ENCODE peak calls at places on chromosome 7, in seven cellular contexts. X is endodermal cell, M is tibial artery, T is psoas muscle, N is endothelial cell, F is GM12865, J is BJ. P is an unnamed sample.
A peak's percentile ranks its signal among the peaks of the same experiment; 100 is the strongest.

GRCh38 chr7:132453825-132454224 is 122.4 kb downstream of the PLXNA4 start:
- DNase-seq in J (no peak), T (no peak), X (no peak), M (no peak), F (no peak), N (no peak), P (no peak)

GRCh38 chr7:32070406-32071360 is at the start of gene PDE1C:
- DNase-seq in N (peak; percentile 37), J (no peak), F (no peak), T (no peak), M (no peak), X (peak; percentile 80), P (no peak)

GRCh38 chr7:111137296-111138195 is 46.6 kb downstream of the LRRN3 start:
- DNase-seq in J (no peak), T (no peak), M (peak; percentile 20), N (no peak), X (no peak), F (peak; percentile 48), P (no peak)

GRCh38 chr7:82697897-82698296 is 254.3 kb upstream of the CACNA2D1 start:
- DNase-seq in J (peak; percentile 52), N (no peak), M (no peak), X (no peak), F (no peak), T (no peak), P (peak; percentile 62)

GRCh38 chr7:153022796-153023592 is 263.4 kb downstream of the ACTR3B start:
- DNase-seq in T (no peak), N (no peak), M (no peak), J (no peak), X (peak; percentile 52), F (no peak), P (no peak)

GRCh38 chr7:126940723-126941307 is 311.9 kb downstream of the GRM8 start:
- DNase-seq in N (no peak), T (no peak), J (no peak), F (no peak), X (no peak), M (no peak), P (no peak)

GRCh38 chr7:20310963-20311742 is 19.5 kb upstream of the ITGB8 start:
- DNase-seq in X (no peak), M (no peak), F (peak; percentile 78), T (no peak), N (no peak), J (peak; percentile 22), P (no peak)

GRCh38 chr7:50141854-50142253 is 48.8 kb upstream of the ZPBP start:
- DNase-seq in T (no peak), M (no peak), N (no peak), F (no peak), J (no peak), X (no peak), P (no peak)

GRCh38 chr7:13282377-13282980 is 595.0 kb downstream of the ARL4A start:
- DNase-seq in J (no peak), T (no peak), M (no peak), X (no peak), F (no peak), N (no peak), P (peak; percentile 31)

GRCh38 chr7:114889646-114890285 is 32.1 kb upstream of the MDFIC start:
- DNase-seq in F (peak; percentile 13), T (no peak), N (no peak), J (peak; percentile 92), M (no peak), X (no peak), P (peak; percentile 91)

GRCh38 chr7:12508554-12508953 is 62.0 kb upstream of the SCIN start:
- DNase-seq in X (no peak), F (no peak), M (no peak), T (no peak), N (no peak), J (no peak), P (no peak)

GRCh38 chr7:28784166-28784870 is 173.8 kb downstream of the TRIL start:
- DNase-seq in T (no peak), F (no peak), M (no peak), N (no peak), J (no peak), X (no peak), P (peak; percentile 93)

GRCh38 chr7:17168399-17168798 is 130.1 kb upstream of the AHR start:
- DNase-seq in T (no peak), M (no peak), J (no peak), F (no peak), N (no peak), X (no peak), P (no peak)

DNA sequence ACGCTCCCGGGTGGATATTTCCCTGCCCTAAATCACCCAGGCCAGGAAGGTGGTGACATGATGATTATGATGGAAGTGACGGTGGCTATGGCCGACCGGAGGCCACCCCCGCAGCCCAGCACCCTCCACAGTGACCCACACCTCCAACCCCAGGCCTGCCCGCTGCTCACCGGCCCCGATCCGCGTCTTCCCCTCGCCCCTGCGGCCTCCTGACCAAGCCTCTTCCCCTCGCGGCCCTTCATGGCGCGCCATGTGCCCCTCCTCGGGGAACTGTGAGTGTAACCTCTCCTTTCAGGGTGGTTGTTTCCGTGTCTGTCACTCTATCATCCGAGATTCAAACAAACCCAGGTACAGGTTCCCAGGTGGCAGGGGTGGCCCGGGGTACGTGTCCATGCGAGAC is 78.3 kb downstream of the UNCX start:
- DNase-seq in F (no peak), M (no peak), X (no peak), T (peak; percentile 26), J (no peak), N (no peak), P (no peak)
- TF ChIP-seq CTCF in F (no peak), M (no peak), X (no peak), T (no peak), J (no peak), N (no peak), P (no peak)

DNA sequence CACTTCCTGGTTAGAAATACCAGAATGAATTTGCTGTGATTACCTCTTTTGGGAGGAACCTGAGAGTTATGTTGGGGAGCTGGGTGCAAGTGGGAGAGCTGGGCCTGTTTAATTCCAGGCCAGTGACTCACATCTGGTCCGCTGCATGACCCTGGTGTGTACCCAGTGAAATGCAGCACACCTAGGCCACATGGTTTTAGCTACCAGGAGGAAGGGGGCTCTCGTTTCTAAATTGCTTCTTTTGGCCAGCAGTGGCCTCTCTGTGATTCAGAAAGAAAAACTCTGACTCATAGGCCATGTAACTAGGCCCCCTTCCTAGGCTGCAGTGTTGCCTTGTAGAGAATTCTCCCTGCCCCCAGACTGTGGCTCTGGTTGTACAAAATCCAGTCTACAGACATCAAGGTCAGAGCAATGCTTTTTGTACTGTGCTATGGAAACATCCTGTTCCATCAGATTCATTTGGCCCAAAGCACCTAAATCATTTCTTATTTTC is 6.7 kb downstream of the AGFG2 start:
- DNase-seq in J (peak; percentile 40), T (no peak), F (peak; percentile 91), N (no peak), X (peak; percentile 85), M (peak; percentile 78), P (peak; percentile 67)
- TF ChIP-seq CTCF in J (peak; percentile 32), T (no peak), F (peak; percentile 13), N (no peak), X (peak; percentile 18), M (no peak), P (peak; percentile 32)

GRCh38 chr7:116593359-116594075 is 68.7 kb downstream of the CAV1 start:
- DNase-seq in X (no peak), F (no peak), M (no peak), T (no peak), N (no peak), J (no peak), P (no peak)

GRCh38 chr7:116592445-116592844 is 67.6 kb downstream of the CAV1 start:
- DNase-seq in N (peak; percentile 50), M (no peak), T (no peak), J (no peak), F (no peak), X (no peak), P (no peak)

GRCh38 chr7:116591202-116592040 is 66.6 kb downstream of the CAV1 start:
- DNase-seq in X (no peak), N (no peak), M (no peak), F (peak; percentile 23), J (no peak), T (no peak), P (no peak)

GRCh38 chr7:116595063-116595462 is 70.2 kb downstream of the CAV1 start:
- DNase-seq in N (no peak), M (no peak), F (no peak), T (no peak), X (no peak), J (no peak), P (no peak)

DNA sequence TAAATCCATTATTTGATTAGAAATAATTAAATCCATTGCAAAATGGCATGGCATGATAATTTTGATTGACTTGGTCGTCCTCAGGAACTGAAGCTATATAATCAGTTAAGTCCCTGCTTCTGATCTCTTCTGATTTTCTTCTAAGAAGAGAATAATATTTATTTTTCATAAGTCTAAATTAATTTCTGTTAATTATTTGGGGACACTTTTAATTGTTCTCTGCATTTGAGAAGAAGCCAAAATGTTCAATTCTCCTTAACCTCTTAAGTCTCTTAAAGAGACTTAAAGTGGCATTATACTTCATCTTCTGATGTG is 67.2 kb downstream of the CAV1 start:
- DNase-seq in J (no peak), T (no peak), F (no peak), X (no peak), M (no peak), N (no peak), P (no peak)
- TF ChIP-seq CTCF in J (no peak), T (no peak), F (no peak), X (peak; percentile 17), M (no peak), N (peak; percentile 31), P (no peak)

GRCh38 chr7:43692582-43693373 is 36.5 kb downstream of the COA1 start:
- DNase-seq in T (no peak), X (no peak), N (no peak), M (no peak), F (no peak), J (no peak), P (no peak)
- TF ChIP-seq CTCF in T (no peak), X (no peak), N (no peak), M (no peak), F (no peak), J (no peak), P (no peak)